ENCODE peak calls at places on chromosomes 1 and 21, in seven cellular contexts. One of them, this sample, is unnamed.

GRCh38 chr1:172670791-172671190 is 11.9 kb downstream of the FASLG start:
- DNase-seq in foreskin fibroblast: no peak
- DNase-seq in fibroblast of lung: no peak
- DNase-seq in Panc1: no peak
- DNase-seq in B cell: no peak
- DNase-seq in lower lobe of right lung: no peak
- DNase-seq in HL-60: no peak
- DNase-seq in this sample: no peak

GRCh38 chr21:16842716-16843115 is 670.1 kb upstream of the CXADR start:
- DNase-seq in foreskin fibroblast: peak; percentile 64
- DNase-seq in fibroblast of lung: peak; percentile 11
- DNase-seq in Panc1: no peak
- DNase-seq in B cell: no peak
- DNase-seq in lower lobe of right lung: no peak
- DNase-seq in HL-60: no peak
- DNase-seq in this sample: no peak

GRCh38 chr1:197312163-197312562 is 44.1 kb downstream of the CRB1 start:
- DNase-seq in foreskin fibroblast: no peak
- DNase-seq in fibroblast of lung: peak; percentile 9
- DNase-seq in Panc1: no peak
- DNase-seq in B cell: no peak
- DNase-seq in lower lobe of right lung: no peak
- DNase-seq in HL-60: no peak
- DNase-seq in this sample: peak; percentile 19

GRCh38 chr1:160401487-160401805 is 1.1 kb downstream of the VANGL2 start:
- DNase-seq in foreskin fibroblast: no peak
- DNase-seq in fibroblast of lung: no peak
- DNase-seq in Panc1: no peak
- DNase-seq in B cell: peak; percentile 22
- DNase-seq in lower lobe of right lung: no peak
- DNase-seq in HL-60: no peak
- DNase-seq in this sample: no peak

GRCh38 chr1:22376976-22377375 is 74.7 kb upstream of the ZBTB40 start:
- DNase-seq in foreskin fibroblast: peak; percentile 8
- DNase-seq in fibroblast of lung: no peak
- DNase-seq in Panc1: no peak
- DNase-seq in B cell: no peak
- DNase-seq in lower lobe of right lung: no peak
- DNase-seq in HL-60: no peak
- DNase-seq in this sample: no peak

GRCh38 chr1:8477199-8477982 is 159.5 kb downstream of the SLC45A1 start:
- DNase-seq in foreskin fibroblast: peak; percentile 24
- DNase-seq in fibroblast of lung: peak; percentile 81
- DNase-seq in Panc1: no peak
- DNase-seq in B cell: no peak
- DNase-seq in lower lobe of right lung: no peak
- DNase-seq in HL-60: no peak
- DNase-seq in this sample: no peak

GRCh38 chr1:38052750-38053415 is 6.3 kb upstream of the POU3F1 start:
- DNase-seq in foreskin fibroblast: no peak
- DNase-seq in fibroblast of lung: no peak
- DNase-seq in Panc1: no peak
- DNase-seq in B cell: peak; percentile 67
- DNase-seq in lower lobe of right lung: no peak
- DNase-seq in HL-60: no peak
- DNase-seq in this sample: peak; percentile 12

GRCh38 chr1:115182012-115182715 is 92.9 kb upstream of the TSPAN2 start:
- DNase-seq in foreskin fibroblast: no peak
- DNase-seq in fibroblast of lung: peak; percentile 34
- DNase-seq in Panc1: no peak
- DNase-seq in B cell: no peak
- DNase-seq in lower lobe of right lung: no peak
- DNase-seq in HL-60: no peak
- DNase-seq in this sample: peak; percentile 53

GRCh38 chr1:169100883-169101214 is 5.6 kb upstream of the ATP1B1 start:
- DNase-seq in foreskin fibroblast: no peak
- DNase-seq in fibroblast of lung: no peak
- DNase-seq in Panc1: no peak
- DNase-seq in B cell: no peak
- DNase-seq in lower lobe of right lung: no peak
- DNase-seq in HL-60: no peak
- DNase-seq in this sample: no peak

GRCh38 chr1:186033744-186034345 is 299.7 kb downstream of the HMCN1 start:
- DNase-seq in foreskin fibroblast: peak; percentile 43
- DNase-seq in fibroblast of lung: peak; percentile 10
- DNase-seq in Panc1: no peak
- DNase-seq in B cell: no peak
- DNase-seq in lower lobe of right lung: no peak
- DNase-seq in HL-60: no peak
- DNase-seq in this sample: peak; percentile 35

GRCh38 chr21:14267071-14267470 is 51.1 kb downstream of the RBM11 start:
- DNase-seq in foreskin fibroblast: no peak
- DNase-seq in fibroblast of lung: no peak
- DNase-seq in Panc1: no peak
- DNase-seq in B cell: no peak
- DNase-seq in lower lobe of right lung: no peak
- DNase-seq in HL-60: no peak
- DNase-seq in this sample: no peak

GRCh38 chr1:84753516-84754375 is 63.5 kb upstream of the SSX2IP start:
- DNase-seq in foreskin fibroblast: peak; percentile 92
- DNase-seq in fibroblast of lung: peak; percentile 57
- DNase-seq in Panc1: peak; percentile 81
- DNase-seq in B cell: peak; percentile 83
- DNase-seq in lower lobe of right lung: peak; percentile 64
- DNase-seq in HL-60: peak; percentile 65
- DNase-seq in this sample: peak; percentile 63

GRCh38 chr21:33033094-33033951 is 7.6 kb downstream of the OLIG2 start:
- DNase-seq in foreskin fibroblast: no peak
- DNase-seq in fibroblast of lung: no peak
- DNase-seq in Panc1: no peak
- DNase-seq in B cell: no peak
- DNase-seq in lower lobe of right lung: no peak
- DNase-seq in HL-60: no peak
- DNase-seq in this sample: no peak

GRCh38 chr1:19799233-19799876 is 361 bp downstream of the TMCO4 start:
- DNase-seq in foreskin fibroblast: peak; percentile 71
- DNase-seq in fibroblast of lung: peak; percentile 41
- DNase-seq in Panc1: no peak
- DNase-seq in B cell: no peak
- DNase-seq in lower lobe of right lung: peak; percentile 87
- DNase-seq in HL-60: no peak
- DNase-seq in this sample: peak; percentile 49

GRCh38 chr1:77164434-77164944 is 54.7 kb downstream of the PIGK start:
- DNase-seq in foreskin fibroblast: no peak
- DNase-seq in fibroblast of lung: no peak
- DNase-seq in Panc1: no peak
- DNase-seq in B cell: no peak
- DNase-seq in lower lobe of right lung: no peak
- DNase-seq in HL-60: no peak
- DNase-seq in this sample: no peak

GRCh38 chr1:183548136-183548535 is 42.1 kb downstream of the NCF2 start:
- DNase-seq in foreskin fibroblast: no peak
- DNase-seq in fibroblast of lung: no peak
- DNase-seq in Panc1: no peak
- DNase-seq in B cell: peak; percentile 18
- DNase-seq in lower lobe of right lung: no peak
- DNase-seq in HL-60: no peak
- DNase-seq in this sample: no peak

GRCh38 chr21:40902299-40902698 is 55.3 kb upstream of the DSCAM start:
- DNase-seq in foreskin fibroblast: no peak
- DNase-seq in fibroblast of lung: no peak
- DNase-seq in Panc1: no peak
- DNase-seq in B cell: no peak
- DNase-seq in lower lobe of right lung: no peak
- DNase-seq in HL-60: no peak
- DNase-seq in this sample: no peak

GRCh38 chr1:100627018-100627716 is 89.2 kb downstream of the GPR88 start:
- DNase-seq in foreskin fibroblast: peak; percentile 60
- DNase-seq in fibroblast of lung: peak; percentile 94
- DNase-seq in Panc1: no peak
- DNase-seq in B cell: no peak
- DNase-seq in lower lobe of right lung: no peak
- DNase-seq in HL-60: peak; percentile 33
- DNase-seq in this sample: peak; percentile 77

GRCh38 chr1:29503441-29503840 is 267.1 kb downstream of the PTPRU start:
- DNase-seq in foreskin fibroblast: no peak
- DNase-seq in fibroblast of lung: no peak
- DNase-seq in Panc1: no peak
- DNase-seq in B cell: no peak
- DNase-seq in lower lobe of right lung: no peak
- DNase-seq in HL-60: no peak
- DNase-seq in this sample: no peak

GRCh38 chr21:45255381-45256020 is 32.2 kb downstream of the POFUT2 start:
- DNase-seq in foreskin fibroblast: no peak
- DNase-seq in fibroblast of lung: no peak
- DNase-seq in Panc1: no peak
- DNase-seq in B cell: peak; percentile 40
- DNase-seq in lower lobe of right lung: no peak
- DNase-seq in HL-60: no peak
- DNase-seq in this sample: peak; percentile 5

GRCh38 chr1:212179394-212180076 is 105.7 kb upstream of the PPP2R5A start:
- DNase-seq in foreskin fibroblast: peak; percentile 96
- DNase-seq in fibroblast of lung: peak; percentile 95
- DNase-seq in Panc1: peak; percentile 10
- DNase-seq in B cell: no peak
- DNase-seq in lower lobe of right lung: no peak
- DNase-seq in HL-60: no peak
- DNase-seq in this sample: peak; percentile 96

GRCh38 chr1:86546787-86547221 is at the start of gene CLCA4:
- DNase-seq in foreskin fibroblast: no peak
- DNase-seq in fibroblast of lung: no peak
- DNase-seq in Panc1: no peak
- DNase-seq in B cell: no peak
- DNase-seq in lower lobe of right lung: no peak
- DNase-seq in HL-60: no peak
- DNase-seq in this sample: peak; percentile 79

GRCh38 chr21:26806734-26807372 is 38.4 kb downstream of the ADAMTS1 start:
- DNase-seq in foreskin fibroblast: peak; percentile 63
- DNase-seq in fibroblast of lung: peak; percentile 34
- DNase-seq in Panc1: no peak
- DNase-seq in B cell: no peak
- DNase-seq in lower lobe of right lung: no peak
- DNase-seq in HL-60: no peak
- DNase-seq in this sample: peak; percentile 71

GRCh38 chr1:111948209-111949131 is 41.0 kb downstream of the KCND3 start:
- DNase-seq in foreskin fibroblast: peak; percentile 3
- DNase-seq in fibroblast of lung: peak; percentile 34
- DNase-seq in Panc1: no peak
- DNase-seq in B cell: no peak
- DNase-seq in lower lobe of right lung: no peak
- DNase-seq in HL-60: no peak
- DNase-seq in this sample: peak; percentile 74

GRCh38 chr1:37325509-37326437 is 148.6 kb upstream of the ZC3H12A start:
- DNase-seq in foreskin fibroblast: no peak
- DNase-seq in fibroblast of lung: no peak
- DNase-seq in Panc1: no peak
- DNase-seq in B cell: no peak
- DNase-seq in lower lobe of right lung: no peak
- DNase-seq in HL-60: no peak
- DNase-seq in this sample: no peak

GRCh38 chr1:154759196-154759595 is 110.9 kb downstream of the KCNN3 start:
- DNase-seq in foreskin fibroblast: no peak
- DNase-seq in fibroblast of lung: no peak
- DNase-seq in Panc1: no peak
- DNase-seq in B cell: no peak
- DNase-seq in lower lobe of right lung: no peak
- DNase-seq in HL-60: no peak
- DNase-seq in this sample: no peak

GRCh38 chr1:232211149-232211548 is 418.8 kb downstream of the SIPA1L2 start:
- DNase-seq in foreskin fibroblast: no peak
- DNase-seq in fibroblast of lung: no peak
- DNase-seq in Panc1: no peak
- DNase-seq in B cell: no peak
- DNase-seq in lower lobe of right lung: no peak
- DNase-seq in HL-60: no peak
- DNase-seq in this sample: peak; percentile 44

GRCh38 chr1:49163041-49163440 is 386.4 kb upstream of the BEND5 start:
- DNase-seq in foreskin fibroblast: peak; percentile 10
- DNase-seq in fibroblast of lung: peak; percentile 90
- DNase-seq in Panc1: peak; percentile 4
- DNase-seq in B cell: no peak
- DNase-seq in lower lobe of right lung: no peak
- DNase-seq in HL-60: no peak
- DNase-seq in this sample: no peak

GRCh38 chr1:232891116-232891515 is 59.3 kb upstream of the NTPCR start:
- DNase-seq in foreskin fibroblast: no peak
- DNase-seq in fibroblast of lung: peak; percentile 98
- DNase-seq in Panc1: no peak
- DNase-seq in B cell: no peak
- DNase-seq in lower lobe of right lung: no peak
- DNase-seq in HL-60: no peak
- DNase-seq in this sample: peak; percentile 75

GRCh38 chr1:32964461-32965250 is at the start of gene RNF19B:
- DNase-seq in foreskin fibroblast: peak; percentile 98
- DNase-seq in fibroblast of lung: peak; percentile 91
- DNase-seq in Panc1: peak; percentile 82
- DNase-seq in B cell: peak; percentile 97
- DNase-seq in lower lobe of right lung: peak; percentile 97
- DNase-seq in HL-60: peak; percentile 95
- DNase-seq in this sample: peak; percentile 95
- TF ChIP-seq CTCF in foreskin fibroblast: no peak
- TF ChIP-seq CTCF in fibroblast of lung: no peak
- TF ChIP-seq CTCF in Panc1: no peak
- TF ChIP-seq CTCF in B cell: no peak
- TF ChIP-seq CTCF in lower lobe of right lung: peak; percentile 13
- TF ChIP-seq CTCF in HL-60: no peak
- TF ChIP-seq CTCF in this sample: no peak

DNA sequence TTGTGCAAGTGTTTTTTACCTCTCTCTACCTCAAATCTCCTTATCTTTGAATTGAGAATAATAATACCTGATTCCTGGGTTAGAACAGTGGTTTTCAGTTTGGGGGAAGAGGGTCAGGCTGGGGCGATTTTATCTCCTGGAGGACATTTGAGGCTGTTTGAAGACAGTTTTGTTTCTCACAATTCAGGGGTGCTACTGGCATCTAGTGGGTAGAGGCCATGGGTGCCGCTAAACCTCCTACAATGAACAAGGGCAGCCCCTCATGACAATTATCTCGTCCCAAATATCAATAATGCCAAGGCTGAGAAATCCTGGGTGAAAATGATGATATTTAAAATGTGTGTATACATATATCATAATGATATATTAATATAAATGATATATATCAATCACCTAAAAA is 139.1 kb upstream of the USH2A start:
- DNase-seq in foreskin fibroblast: peak; percentile 5
- DNase-seq in fibroblast of lung: no peak
- DNase-seq in Panc1: no peak
- DNase-seq in B cell: peak; percentile 17
- DNase-seq in lower lobe of right lung: no peak
- DNase-seq in HL-60: no peak
- DNase-seq in this sample: no peak
- TF ChIP-seq CTCF in foreskin fibroblast: peak; percentile 30
- TF ChIP-seq CTCF in fibroblast of lung: no peak
- TF ChIP-seq CTCF in Panc1: peak; percentile 6
- TF ChIP-seq CTCF in B cell: no peak
- TF ChIP-seq CTCF in lower lobe of right lung: no peak
- TF ChIP-seq CTCF in HL-60: no peak
- TF ChIP-seq CTCF in this sample: peak; percentile 24

GRCh38 chr1:214719207-214719606 is 116.2 kb downstream of the CENPF start:
- DNase-seq in foreskin fibroblast: no peak
- DNase-seq in fibroblast of lung: peak; percentile 23
- DNase-seq in Panc1: no peak
- DNase-seq in B cell: no peak
- DNase-seq in lower lobe of right lung: no peak
- DNase-seq in HL-60: no peak
- DNase-seq in this sample: no peak
- TF ChIP-seq CTCF in foreskin fibroblast: no peak
- TF ChIP-seq CTCF in fibroblast of lung: no peak
- TF ChIP-seq CTCF in Panc1: no peak
- TF ChIP-seq CTCF in B cell: no peak
- TF ChIP-seq CTCF in lower lobe of right lung: no peak
- TF ChIP-seq CTCF in HL-60: no peak
- TF ChIP-seq CTCF in this sample: no peak

GRCh38 chr21:39390212-39390765 is 41.4 kb upstream of the HMGN1 start:
- DNase-seq in foreskin fibroblast: no peak
- DNase-seq in fibroblast of lung: no peak
- DNase-seq in Panc1: no peak
- DNase-seq in B cell: no peak
- DNase-seq in lower lobe of right lung: no peak
- DNase-seq in HL-60: no peak
- DNase-seq in this sample: no peak
- TF ChIP-seq CTCF in foreskin fibroblast: no peak
- TF ChIP-seq CTCF in fibroblast of lung: no peak
- TF ChIP-seq CTCF in Panc1: no peak
- TF ChIP-seq CTCF in B cell: no peak
- TF ChIP-seq CTCF in lower lobe of right lung: no peak
- TF ChIP-seq CTCF in HL-60: no peak
- TF ChIP-seq CTCF in this sample: no peak